ENCODE peak calls at places on chromosomes 13 and 19, in five cellular contexts. A is neural crest cell, N is PC-9, F is H1, S is RWPE1. L is an unnamed sample.

GRCh38 chr19:28880735-28881401 is 332.1 kb downstream of the UQCRFS1 start:
- DNase-seq in A (no peak), N (no peak), F (no peak), S (no peak), L (no peak)

GRCh38 chr13:42633495-42633894 is 59.5 kb downstream of the TNFSF11 start:
- DNase-seq in A (no peak), N (no peak), F (no peak), S (no peak), L (no peak)

GRCh38 chr13:98766716-98767115 is 14.2 kb upstream of the SLC15A1 start:
- DNase-seq in A (no peak), N (no peak), F (no peak), S (no peak), L (no peak)

GRCh38 chr13:27079421-27079958 is 92.1 kb downstream of the USP12 start:
- DNase-seq in A (no peak), N (no peak), F (no peak), S (no peak), L (no peak)

GRCh38 chr19:15779756-15780476 is 7.5 kb upstream of the OR10H5 start:
- DNase-seq in A (no peak), N (peak), F (no peak), S (peak), L (no peak)

GRCh38 chr13:37413161-37413560 is 185.4 kb downstream of the POSTN start:
- DNase-seq in A (no peak), N (no peak), F (no peak), S (no peak), L (no peak)

GRCh38 chr19:42356686-42357085 is 31.3 kb downstream of the MEGF8 start:
- DNase-seq in A (no peak), N (no peak), F (no peak), S (no peak), L (no peak)

GRCh38 chr19:2494447-2495129 is 18.7 kb downstream of the GADD45B start:
- DNase-seq in A (no peak), N (peak), F (no peak), S (peak), L (peak)

GRCh38 chr19:18119243-18120105 is 21.9 kb downstream of the MAST3 start:
- DNase-seq in A (no peak), N (no peak), F (no peak), S (no peak), L (no peak)

GRCh38 chr19:50794074-50794777 is 4.0 kb downstream of the ACP4 start:
- DNase-seq in A (no peak), N (no peak), F (peak), S (no peak), L (peak)

GRCh38 chr19:28257396-28257795 is 955.6 kb downstream of the UQCRFS1 start:
- DNase-seq in A (no peak), N (no peak), F (no peak), S (no peak), L (no peak)

GRCh38 chr13:27186295-27186694 is 14.7 kb upstream of the USP12 start:
- DNase-seq in A (no peak), N (no peak), F (no peak), S (peak), L (no peak)

GRCh38 chr13:38641164-38641948 is 45.5 kb upstream of the FREM2 start:
- DNase-seq in A (no peak), N (no peak), F (no peak), S (no peak), L (peak)

GRCh38 chr19:34499155-34499834 is 17.7 kb downstream of the WTIP start:
- DNase-seq in A (no peak), N (no peak), F (no peak), S (no peak), L (no peak)

GRCh38 chr19:29837448-29837961 is 25.7 kb downstream of the CCNE1 start:
- DNase-seq in A (no peak), N (no peak), F (no peak), S (no peak), L (no peak)

GRCh38 chr13:44972956-44973581 is 16.2 kb downstream of the NUFIP1 start:
- DNase-seq in A (no peak), N (no peak), F (no peak), S (peak), L (peak)

GRCh38 chr19:11145147-11145924 is 10.2 kb downstream of the SPC24 start:
- DNase-seq in A (no peak), N (no peak), F (no peak), S (no peak), L (no peak)

GRCh38 chr19:11142528-11143171 is 12.9 kb downstream of the SPC24 start:
- DNase-seq in A (no peak), N (peak), F (no peak), S (peak), L (peak)

GRCh38 chr19:11140896-11141295 is 14.7 kb downstream of the SPC24 start:
- DNase-seq in A (no peak), N (no peak), F (no peak), S (no peak), L (no peak)

GRCh38 chr19:11138659-11139526 is 16.7 kb downstream of the SPC24 start:
- DNase-seq in A (no peak), N (peak), F (peak), S (peak), L (peak)

GRCh38 chr19:11141937-11142527 is 13.6 kb downstream of the SPC24 start:
- DNase-seq in A (no peak), N (peak), F (peak), S (no peak), L (peak)
- TF ChIP-seq CTCF in A (no peak), N (peak), F (peak), S (no peak), L (peak)

DNA sequence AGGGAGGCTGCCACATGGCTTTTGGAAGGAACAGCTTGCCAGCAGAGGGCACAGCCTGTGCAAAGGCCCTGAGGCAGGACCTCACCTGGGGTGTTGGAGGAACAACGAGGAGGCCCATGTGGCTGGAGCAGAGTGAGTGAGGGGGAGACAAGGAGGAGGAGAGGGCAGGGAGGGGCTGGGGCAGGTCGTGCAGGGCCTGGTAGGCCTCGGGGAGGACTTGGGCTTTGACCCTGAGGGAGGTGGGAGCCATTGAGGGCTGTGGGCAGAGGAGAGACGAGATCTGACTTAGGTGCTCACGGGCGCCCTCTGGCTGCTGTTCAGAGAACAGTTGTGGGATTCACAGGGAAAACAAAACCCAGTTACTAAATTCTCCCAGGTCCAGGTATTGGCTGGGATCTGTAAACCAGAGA is 25.2 kb downstream of the ZNRF4 start:
- DNase-seq in A (peak), N (peak), F (peak), S (peak), L (peak)
- TF ChIP-seq CTCF in A (peak), N (peak), F (peak), S (peak), L (peak)

GRCh38 chr13:23567792-23568480 is 2.3 kb upstream of the TNFRSF19 start:
- DNase-seq in A (peak), N (no peak), F (no peak), S (no peak), L (peak)
- TF ChIP-seq CTCF in A (peak), N (no peak), F (peak), S (no peak), L (no peak)

DNA sequence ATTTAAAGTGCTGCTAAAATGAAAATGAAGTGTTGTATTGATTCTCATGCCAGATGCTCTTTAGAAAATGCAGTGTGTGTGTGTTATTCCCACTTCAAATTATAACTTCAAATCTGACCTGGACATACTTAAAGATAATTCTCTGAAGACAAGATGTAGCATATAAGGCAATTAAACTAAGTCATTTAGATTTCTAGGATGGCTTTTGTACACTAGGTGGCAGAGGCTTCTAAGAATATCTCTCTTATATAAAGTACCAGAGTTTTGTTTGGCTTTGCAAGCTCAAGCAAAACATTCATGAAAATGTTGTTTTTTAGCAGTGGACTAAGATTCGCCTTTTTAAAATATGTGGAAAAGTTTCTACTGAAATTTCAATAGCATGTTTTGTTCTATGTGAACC is 407.2 kb downstream of the GPC5 start:
- DNase-seq in A (no peak), N (no peak), F (no peak), S (no peak), L (no peak)
- TF ChIP-seq CTCF in A (peak), N (no peak), F (no peak), S (no peak), L (no peak)

DNA sequence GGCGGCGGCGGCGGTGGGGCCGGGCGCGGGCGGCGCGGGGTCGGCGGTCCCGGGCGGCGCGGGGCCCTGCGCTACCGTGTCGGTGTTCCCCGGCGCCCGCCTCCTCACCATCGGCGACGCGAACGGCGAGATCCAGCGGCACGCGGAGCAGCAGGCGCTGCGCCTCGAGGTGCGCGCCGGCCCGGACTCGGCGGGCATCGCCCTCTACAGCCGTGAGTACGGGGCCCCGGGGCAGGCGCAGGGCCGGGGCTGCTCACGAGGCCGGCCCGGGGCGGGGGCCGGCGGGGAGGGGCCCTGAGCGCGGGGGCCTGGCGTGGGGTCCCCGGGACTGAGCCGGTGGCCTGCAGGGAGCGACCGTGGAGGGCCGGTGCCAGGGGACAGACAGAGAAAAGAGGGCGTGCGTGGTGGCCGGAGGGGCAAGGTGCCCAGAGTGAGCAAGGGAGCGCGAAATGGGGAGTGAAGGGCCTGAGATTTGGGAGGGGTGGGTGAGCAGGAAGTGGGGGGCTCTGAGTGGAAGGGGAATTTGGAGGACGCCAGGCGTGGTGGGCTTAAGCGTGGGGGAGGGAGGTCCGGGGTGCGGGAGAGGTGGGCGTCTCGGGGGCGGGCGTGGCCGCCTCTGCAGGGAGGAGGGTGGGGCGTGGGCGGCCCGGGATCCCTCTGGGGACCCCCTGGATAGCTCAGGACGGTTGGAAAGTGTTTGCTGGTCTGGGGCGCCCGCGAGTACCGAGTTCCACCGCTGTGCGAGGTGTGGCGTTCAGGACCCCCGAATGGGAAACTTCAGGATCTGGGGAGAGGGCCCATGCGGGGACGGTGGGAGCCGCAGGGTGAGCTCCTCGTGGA is 578 bp downstream of the CARM1 start:
- DNase-seq in A (no peak), N (peak), F (no peak), S (no peak), L (peak)
- TF ChIP-seq CTCF in A (peak), N (no peak), F (no peak), S (no peak), L (no peak)

GRCh38 chr13:112113851-112114250 is 46.9 kb downstream of the SOX1 start:
- DNase-seq in A (no peak), N (no peak), F (no peak), S (no peak), L (no peak)

GRCh38 chr13:112107289-112107688 is 40.3 kb downstream of the SOX1 start:
- DNase-seq in A (no peak), N (no peak), F (no peak), S (no peak), L (no peak)

GRCh38 chr13:112112534-112113276 is 45.8 kb downstream of the SOX1 start:
- DNase-seq in A (no peak), N (no peak), F (no peak), S (no peak), L (no peak)

GRCh38 chr13:112113355-112113754 is 46.4 kb downstream of the SOX1 start:
- DNase-seq in A (no peak), N (no peak), F (no peak), S (no peak), L (no peak)

DNA sequence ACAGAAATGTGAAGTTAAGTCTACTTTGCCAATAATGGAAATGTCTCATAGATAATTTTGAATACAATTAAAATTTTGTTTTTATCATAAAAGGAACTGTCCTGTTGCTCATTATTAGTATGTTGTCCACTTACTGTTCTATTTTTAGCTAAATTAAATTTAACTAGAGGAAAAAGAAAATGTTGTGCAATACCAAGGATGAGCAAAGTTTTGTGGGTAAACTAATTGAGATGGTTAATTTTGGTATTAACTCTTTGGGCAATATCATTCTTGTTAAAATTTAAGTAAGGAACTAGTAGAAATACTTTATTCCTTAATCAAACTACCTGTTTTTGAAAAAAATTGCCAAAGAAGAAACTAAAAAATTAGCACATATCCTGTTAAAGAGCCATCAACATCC is 43.5 kb downstream of the SOX1 start:
- DNase-seq in A (no peak), N (no peak), F (no peak), S (no peak), L (no peak)
- TF ChIP-seq CTCF in A (no peak), N (no peak), F (no peak), S (no peak), L (no peak)

GRCh38 chr19:8333771-8334457 is 9.1 kb downstream of the KANK3 start:
- DNase-seq in A (no peak), N (no peak), F (peak), S (no peak), L (no peak)

GRCh38 chr19:8336665-8337064 is 6.4 kb downstream of the KANK3 start:
- DNase-seq in A (no peak), N (no peak), F (no peak), S (no peak), L (no peak)

GRCh38 chr19:8336072-8336569 is 6.9 kb downstream of the KANK3 start:
- DNase-seq in A (no peak), N (peak), F (peak), S (no peak), L (no peak)

GRCh38 chr19:8334458-8335342 is 8.4 kb downstream of the KANK3 start:
- DNase-seq in A (peak), N (peak), F (peak), S (peak), L (peak)

DNA sequence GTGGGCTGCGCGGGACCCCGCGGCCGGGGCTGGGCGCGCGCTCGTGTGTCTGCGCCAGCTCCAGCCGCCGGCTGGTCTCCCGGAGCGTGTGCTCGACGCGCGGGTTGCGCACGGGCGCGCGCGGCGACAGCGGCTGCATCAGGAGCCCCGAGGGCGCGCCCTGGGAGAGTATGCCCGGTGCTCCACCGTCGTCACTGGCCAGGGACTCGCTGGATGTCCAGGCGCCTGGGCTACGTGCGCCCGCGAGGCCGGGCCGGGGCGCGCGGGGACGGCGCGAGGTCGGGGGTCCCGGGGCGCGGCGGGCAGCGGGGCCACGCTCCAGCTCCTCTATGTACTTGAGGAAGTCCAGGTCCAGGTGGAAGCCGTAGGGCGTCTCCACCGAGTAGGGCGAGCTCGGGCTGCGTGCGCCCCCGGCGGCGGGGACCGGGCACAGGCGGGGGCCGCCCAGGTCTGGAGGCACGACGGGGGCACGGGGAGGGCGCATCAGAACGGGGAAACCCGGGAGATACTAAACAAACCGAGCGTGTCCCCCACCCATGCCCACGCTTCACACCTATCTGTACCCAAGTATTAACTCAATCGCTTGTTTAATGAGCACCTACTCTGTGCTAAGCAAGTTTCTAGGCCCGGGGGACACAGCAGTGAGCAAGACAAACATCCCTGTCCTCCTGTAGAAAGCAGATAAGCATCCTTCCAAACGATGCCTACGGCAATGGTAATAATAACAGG is 7.6 kb downstream of the KANK3 start:
- DNase-seq in A (no peak), N (peak), F (peak), S (no peak), L (no peak)
- TF ChIP-seq CTCF in A (peak), N (peak), F (peak), S (peak), L (no peak)

DNA sequence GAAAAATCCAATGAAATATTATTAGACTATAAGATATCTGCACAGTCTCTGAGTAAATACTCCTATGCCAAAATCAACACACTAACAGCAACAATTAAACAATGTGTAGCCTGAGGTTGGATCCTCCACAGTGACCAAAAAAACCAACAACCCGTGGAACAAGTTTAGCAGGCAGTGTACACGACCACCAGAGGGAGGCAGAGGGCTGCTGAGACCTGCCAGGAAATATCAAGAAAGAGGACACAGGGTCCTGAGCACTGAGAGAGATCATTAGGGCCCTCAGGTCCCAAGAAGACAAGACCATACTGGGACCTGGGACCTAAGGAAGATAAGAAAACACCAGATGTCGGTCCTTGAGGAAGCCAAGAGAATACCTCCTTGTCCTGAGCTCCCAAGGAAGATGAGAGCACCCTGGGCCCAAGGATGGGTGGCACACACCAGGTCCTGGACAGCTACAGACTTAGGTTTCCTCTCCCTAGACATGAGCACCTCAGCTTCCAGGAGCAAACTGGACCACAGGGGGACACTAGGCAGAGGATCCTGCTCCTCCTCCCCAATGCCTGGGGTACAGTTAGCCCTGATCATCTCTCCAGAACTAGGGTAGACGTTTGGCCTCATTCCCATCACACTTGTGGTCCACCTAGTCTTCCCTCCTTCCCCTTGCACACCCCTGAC is 822 bp upstream of the ZNF274 start:
- DNase-seq in A (peak), N (peak), F (peak), S (no peak), L (peak)
- TF ChIP-seq CTCF in A (peak), N (peak), F (peak), S (peak), L (peak)